ENCODE peak calls at places on chromosomes 2 and 18, in ten cellular contexts. One of them, this sample, is unnamed.
A peak's percentile ranks its signal among the peaks of the same experiment; 100 is the strongest.

GRCh38 chr2:48445091-48445725 is 84.7 kb upstream of the STON1 start:
- ATAC-seq in lower lobe of right lung: no peak
- ATAC-seq in PC-3: peak; percentile 21
- ATAC-seq in naive B cell: no peak
- ATAC-seq in T-helper 17 cell: no peak
- ATAC-seq in heart right ventricle: no peak
- ATAC-seq in psoas muscle: no peak
- ATAC-seq in stimulated activated effector memory CD8-positive, alpha-beta T cell treated with anti-CD3 and anti-CD28 coated beads, Interleukin-12 subunit alpha, Interleukin-12 subunit beta, amount 100 ng/mL, for 72 hours: no peak
- ATAC-seq in right cardiac atrium: no peak
- ATAC-seq in activated CD4-positive, alpha-beta T cell treated with anti-CD3 and anti-CD28 coated beads for 36 hours: no peak
- ATAC-seq in this sample: peak; percentile 45

GRCh38 chr2:129056309-129056958 is 737.8 kb upstream of the HS6ST1 start:
- ATAC-seq in psoas muscle: no peak
- ATAC-seq in PC-3: no peak
- ATAC-seq in heart right ventricle: no peak
- ATAC-seq in lower lobe of right lung: no peak
- ATAC-seq in stimulated activated effector memory CD8-positive, alpha-beta T cell treated with anti-CD3 and anti-CD28 coated beads, Interleukin-12 subunit alpha, Interleukin-12 subunit beta, amount 100 ng/mL, for 72 hours: peak; percentile 20
- ATAC-seq in naive B cell: no peak
- ATAC-seq in activated CD4-positive, alpha-beta T cell treated with anti-CD3 and anti-CD28 coated beads for 36 hours: no peak
- ATAC-seq in right cardiac atrium: no peak
- ATAC-seq in T-helper 17 cell: no peak
- ATAC-seq in this sample: peak; percentile 95

GRCh38 chr2:235992024-235992423 is 176.2 kb downstream of the GBX2 start:
- ATAC-seq in naive B cell: no peak
- ATAC-seq in stimulated activated effector memory CD8-positive, alpha-beta T cell treated with anti-CD3 and anti-CD28 coated beads, Interleukin-12 subunit alpha, Interleukin-12 subunit beta, amount 100 ng/mL, for 72 hours: no peak
- ATAC-seq in lower lobe of right lung: no peak
- ATAC-seq in heart right ventricle: no peak
- ATAC-seq in activated CD4-positive, alpha-beta T cell treated with anti-CD3 and anti-CD28 coated beads for 36 hours: no peak
- ATAC-seq in right cardiac atrium: no peak
- ATAC-seq in psoas muscle: no peak
- ATAC-seq in PC-3: no peak
- ATAC-seq in T-helper 17 cell: no peak
- ATAC-seq in this sample: no peak

GRCh38 chr2:63977904-63978303 is 41.3 kb downstream of the VPS54 start:
- ATAC-seq in stimulated activated effector memory CD8-positive, alpha-beta T cell treated with anti-CD3 and anti-CD28 coated beads, Interleukin-12 subunit alpha, Interleukin-12 subunit beta, amount 100 ng/mL, for 72 hours: peak; percentile 79
- ATAC-seq in T-helper 17 cell: peak; percentile 68
- ATAC-seq in naive B cell: no peak
- ATAC-seq in right cardiac atrium: no peak
- ATAC-seq in PC-3: no peak
- ATAC-seq in heart right ventricle: no peak
- ATAC-seq in lower lobe of right lung: no peak
- ATAC-seq in psoas muscle: no peak
- ATAC-seq in activated CD4-positive, alpha-beta T cell treated with anti-CD3 and anti-CD28 coated beads for 36 hours: peak; percentile 91
- ATAC-seq in this sample: no peak

GRCh38 chr2:18824915-18825314 is 235.5 kb upstream of the NT5C1B start:
- ATAC-seq in right cardiac atrium: no peak
- ATAC-seq in heart right ventricle: no peak
- ATAC-seq in naive B cell: no peak
- ATAC-seq in stimulated activated effector memory CD8-positive, alpha-beta T cell treated with anti-CD3 and anti-CD28 coated beads, Interleukin-12 subunit alpha, Interleukin-12 subunit beta, amount 100 ng/mL, for 72 hours: no peak
- ATAC-seq in activated CD4-positive, alpha-beta T cell treated with anti-CD3 and anti-CD28 coated beads for 36 hours: no peak
- ATAC-seq in lower lobe of right lung: no peak
- ATAC-seq in PC-3: no peak
- ATAC-seq in psoas muscle: no peak
- ATAC-seq in T-helper 17 cell: no peak
- ATAC-seq in this sample: no peak

GRCh38 chr2:65407240-65407639 is 25.2 kb downstream of the SPRED2 start:
- ATAC-seq in activated CD4-positive, alpha-beta T cell treated with anti-CD3 and anti-CD28 coated beads for 36 hours: no peak
- ATAC-seq in stimulated activated effector memory CD8-positive, alpha-beta T cell treated with anti-CD3 and anti-CD28 coated beads, Interleukin-12 subunit alpha, Interleukin-12 subunit beta, amount 100 ng/mL, for 72 hours: no peak
- ATAC-seq in right cardiac atrium: no peak
- ATAC-seq in PC-3: no peak
- ATAC-seq in T-helper 17 cell: no peak
- ATAC-seq in heart right ventricle: no peak
- ATAC-seq in psoas muscle: no peak
- ATAC-seq in lower lobe of right lung: no peak
- ATAC-seq in naive B cell: no peak
- ATAC-seq in this sample: no peak

GRCh38 chr18:59923539-59924196 is 23.9 kb downstream of the PMAIP1 start:
- ATAC-seq in PC-3: peak; percentile 16
- ATAC-seq in activated CD4-positive, alpha-beta T cell treated with anti-CD3 and anti-CD28 coated beads for 36 hours: no peak
- ATAC-seq in naive B cell: no peak
- ATAC-seq in right cardiac atrium: no peak
- ATAC-seq in lower lobe of right lung: no peak
- ATAC-seq in stimulated activated effector memory CD8-positive, alpha-beta T cell treated with anti-CD3 and anti-CD28 coated beads, Interleukin-12 subunit alpha, Interleukin-12 subunit beta, amount 100 ng/mL, for 72 hours: no peak
- ATAC-seq in psoas muscle: no peak
- ATAC-seq in T-helper 17 cell: no peak
- ATAC-seq in heart right ventricle: no peak
- ATAC-seq in this sample: no peak

GRCh38 chr2:218820746-218821369 is 10.7 kb downstream of the PRKAG3 start:
- ATAC-seq in naive B cell: no peak
- ATAC-seq in stimulated activated effector memory CD8-positive, alpha-beta T cell treated with anti-CD3 and anti-CD28 coated beads, Interleukin-12 subunit alpha, Interleukin-12 subunit beta, amount 100 ng/mL, for 72 hours: no peak
- ATAC-seq in lower lobe of right lung: peak; percentile 44
- ATAC-seq in PC-3: no peak
- ATAC-seq in activated CD4-positive, alpha-beta T cell treated with anti-CD3 and anti-CD28 coated beads for 36 hours: no peak
- ATAC-seq in right cardiac atrium: no peak
- ATAC-seq in psoas muscle: no peak
- ATAC-seq in heart right ventricle: peak; percentile 29
- ATAC-seq in T-helper 17 cell: no peak
- ATAC-seq in this sample: no peak

GRCh38 chr18:24600076-24600654 is 139.7 kb downstream of the HRH4 start:
- ATAC-seq in PC-3: peak; percentile 64
- ATAC-seq in T-helper 17 cell: no peak
- ATAC-seq in stimulated activated effector memory CD8-positive, alpha-beta T cell treated with anti-CD3 and anti-CD28 coated beads, Interleukin-12 subunit alpha, Interleukin-12 subunit beta, amount 100 ng/mL, for 72 hours: no peak
- ATAC-seq in psoas muscle: no peak
- ATAC-seq in lower lobe of right lung: no peak
- ATAC-seq in heart right ventricle: no peak
- ATAC-seq in right cardiac atrium: no peak
- ATAC-seq in naive B cell: no peak
- ATAC-seq in activated CD4-positive, alpha-beta T cell treated with anti-CD3 and anti-CD28 coated beads for 36 hours: no peak
- ATAC-seq in this sample: no peak

GRCh38 chr2:97741251-97741650 is 27.9 kb downstream of the ZAP70 start:
- ATAC-seq in PC-3: no peak
- ATAC-seq in right cardiac atrium: no peak
- ATAC-seq in lower lobe of right lung: no peak
- ATAC-seq in activated CD4-positive, alpha-beta T cell treated with anti-CD3 and anti-CD28 coated beads for 36 hours: no peak
- ATAC-seq in psoas muscle: no peak
- ATAC-seq in T-helper 17 cell: no peak
- ATAC-seq in stimulated activated effector memory CD8-positive, alpha-beta T cell treated with anti-CD3 and anti-CD28 coated beads, Interleukin-12 subunit alpha, Interleukin-12 subunit beta, amount 100 ng/mL, for 72 hours: no peak
- ATAC-seq in naive B cell: no peak
- ATAC-seq in heart right ventricle: peak; percentile 9
- ATAC-seq in this sample: no peak

GRCh38 chr2:112310906-112311305 is 35.5 kb downstream of the ZC3H6 start:
- ATAC-seq in psoas muscle: no peak
- ATAC-seq in heart right ventricle: no peak
- ATAC-seq in activated CD4-positive, alpha-beta T cell treated with anti-CD3 and anti-CD28 coated beads for 36 hours: no peak
- ATAC-seq in right cardiac atrium: no peak
- ATAC-seq in lower lobe of right lung: no peak
- ATAC-seq in T-helper 17 cell: no peak
- ATAC-seq in PC-3: no peak
- ATAC-seq in naive B cell: no peak
- ATAC-seq in stimulated activated effector memory CD8-positive, alpha-beta T cell treated with anti-CD3 and anti-CD28 coated beads, Interleukin-12 subunit alpha, Interleukin-12 subunit beta, amount 100 ng/mL, for 72 hours: no peak
- ATAC-seq in this sample: no peak

GRCh38 chr2:239114119-239114581 is 266.3 kb downstream of the TWIST2 start:
- ATAC-seq in lower lobe of right lung: no peak
- ATAC-seq in heart right ventricle: peak; percentile 19
- ATAC-seq in psoas muscle: no peak
- ATAC-seq in PC-3: no peak
- ATAC-seq in right cardiac atrium: peak; percentile 46
- ATAC-seq in activated CD4-positive, alpha-beta T cell treated with anti-CD3 and anti-CD28 coated beads for 36 hours: no peak
- ATAC-seq in stimulated activated effector memory CD8-positive, alpha-beta T cell treated with anti-CD3 and anti-CD28 coated beads, Interleukin-12 subunit alpha, Interleukin-12 subunit beta, amount 100 ng/mL, for 72 hours: no peak
- ATAC-seq in naive B cell: no peak
- ATAC-seq in T-helper 17 cell: no peak
- ATAC-seq in this sample: peak; percentile 29

GRCh38 chr2:182980115-182980514 is 58.1 kb downstream of the NCKAP1 start:
- ATAC-seq in heart right ventricle: no peak
- ATAC-seq in activated CD4-positive, alpha-beta T cell treated with anti-CD3 and anti-CD28 coated beads for 36 hours: peak; percentile 42
- ATAC-seq in T-helper 17 cell: peak; percentile 57
- ATAC-seq in psoas muscle: peak; percentile 68
- ATAC-seq in right cardiac atrium: no peak
- ATAC-seq in PC-3: peak; percentile 49
- ATAC-seq in stimulated activated effector memory CD8-positive, alpha-beta T cell treated with anti-CD3 and anti-CD28 coated beads, Interleukin-12 subunit alpha, Interleukin-12 subunit beta, amount 100 ng/mL, for 72 hours: no peak
- ATAC-seq in naive B cell: peak; percentile 59
- ATAC-seq in lower lobe of right lung: peak; percentile 65
- ATAC-seq in this sample: no peak

GRCh38 chr18:5982332-5982731 is 87.0 kb upstream of the TMEM200C start:
- ATAC-seq in PC-3: no peak
- ATAC-seq in psoas muscle: no peak
- ATAC-seq in heart right ventricle: no peak
- ATAC-seq in naive B cell: no peak
- ATAC-seq in activated CD4-positive, alpha-beta T cell treated with anti-CD3 and anti-CD28 coated beads for 36 hours: no peak
- ATAC-seq in stimulated activated effector memory CD8-positive, alpha-beta T cell treated with anti-CD3 and anti-CD28 coated beads, Interleukin-12 subunit alpha, Interleukin-12 subunit beta, amount 100 ng/mL, for 72 hours: no peak
- ATAC-seq in right cardiac atrium: no peak
- ATAC-seq in lower lobe of right lung: no peak
- ATAC-seq in T-helper 17 cell: no peak
- ATAC-seq in this sample: no peak